ENCODE peak calls at places on chromosomes 1 and 21, in seven cellular contexts. One of them, this sample, is unnamed.

GRCh38 chr1:221765527-221765926 is 23.6 kb upstream of the DUSP10 start:
- DNase-seq in stromal cell of bone marrow: no peak
- DNase-seq in stomach: no peak
- DNase-seq in GM20000: no peak
- DNase-seq in D341Med: no peak
- DNase-seq in GM04504: no peak
- DNase-seq in NCI-H1417: no peak
- DNase-seq in this sample: no peak

GRCh38 chr1:93448292-93448982 is 519 bp downstream of the FNBP1L start:
- DNase-seq in NCI-H1417: peak; percentile 81
- DNase-seq in GM20000: peak; percentile 53
- DNase-seq in stomach: peak; percentile 56
- DNase-seq in D341Med: peak; percentile 84
- DNase-seq in stromal cell of bone marrow: no peak
- DNase-seq in GM04504: no peak
- DNase-seq in this sample: peak; percentile 88

GRCh38 chr1:172002725-172003345 is 161.5 kb downstream of the DNM3 start:
- DNase-seq in NCI-H1417: peak; percentile 13
- DNase-seq in D341Med: peak; percentile 49
- DNase-seq in stomach: no peak
- DNase-seq in GM04504: peak; percentile 24
- DNase-seq in GM20000: peak; percentile 20
- DNase-seq in stromal cell of bone marrow: peak; percentile 43
- DNase-seq in this sample: peak; percentile 70

GRCh38 chr1:183477986-183478781 is 5.9 kb downstream of the SMG7 start:
- DNase-seq in GM20000: peak; percentile 20
- DNase-seq in stromal cell of bone marrow: no peak
- DNase-seq in NCI-H1417: no peak
- DNase-seq in D341Med: no peak
- DNase-seq in GM04504: no peak
- DNase-seq in stomach: no peak
- DNase-seq in this sample: no peak

GRCh38 chr1:159941867-159942560 is 3.4 kb downstream of the IGSF9 start:
- DNase-seq in GM20000: no peak
- DNase-seq in D341Med: peak; percentile 68
- DNase-seq in NCI-H1417: no peak
- DNase-seq in GM04504: no peak
- DNase-seq in stomach: no peak
- DNase-seq in stromal cell of bone marrow: no peak
- DNase-seq in this sample: peak; percentile 100

GRCh38 chr21:42692688-42693087 is 39.3 kb downstream of the PDE9A start:
- DNase-seq in D341Med: no peak
- DNase-seq in stromal cell of bone marrow: no peak
- DNase-seq in GM04504: no peak
- DNase-seq in GM20000: no peak
- DNase-seq in NCI-H1417: no peak
- DNase-seq in stomach: no peak
- DNase-seq in this sample: no peak

GRCh38 chr1:31382379-31382989 is 9.6 kb upstream of the FABP3 start:
- DNase-seq in NCI-H1417: no peak
- DNase-seq in D341Med: no peak
- DNase-seq in GM20000: no peak
- DNase-seq in stromal cell of bone marrow: no peak
- DNase-seq in stomach: no peak
- DNase-seq in GM04504: no peak
- DNase-seq in this sample: no peak

GRCh38 chr21:38472709-38473108 is 25.6 kb downstream of the ERG start:
- DNase-seq in stomach: no peak
- DNase-seq in GM04504: no peak
- DNase-seq in NCI-H1417: no peak
- DNase-seq in D341Med: no peak
- DNase-seq in stromal cell of bone marrow: no peak
- DNase-seq in GM20000: no peak
- DNase-seq in this sample: no peak

GRCh38 chr1:172970186-172970585 is 80.6 kb downstream of the TNFSF18 start:
- DNase-seq in GM04504: no peak
- DNase-seq in GM20000: no peak
- DNase-seq in stomach: no peak
- DNase-seq in stromal cell of bone marrow: peak; percentile 65
- DNase-seq in NCI-H1417: no peak
- DNase-seq in D341Med: no peak
- DNase-seq in this sample: peak; percentile 42

GRCh38 chr1:173405758-173406344 is 71.3 kb upstream of the PRDX6 start:
- DNase-seq in GM20000: no peak
- DNase-seq in D341Med: no peak
- DNase-seq in GM04504: peak; percentile 32
- DNase-seq in stomach: no peak
- DNase-seq in NCI-H1417: no peak
- DNase-seq in stromal cell of bone marrow: no peak
- DNase-seq in this sample: no peak